ENCODE peak calls at places on chromosomes 3 and 15, in nine cellular contexts. One of them, this sample, is unnamed.

GRCh38 chr3:52093751-52094525 is 37.6 kb upstream of the DUSP7 start:
- DNase-seq in thoracic aorta: no peak
- DNase-seq in AG09309: no peak
- DNase-seq in stimulated activated CD8-positive, alpha-beta memory T cell treated with anti-CD3 and anti-CD28 coated beads, Interleukin-12 subunit alpha, Interleukin-12 subunit beta, amount 100 ng/mL, for 4 hours: no peak
- DNase-seq in fibroblast of mammary gland: peak
- DNase-seq in stimulated activated CD4-positive, alpha-beta T cell treated with anti-CD3 and anti-CD28 coated beads, Interleukin-1b, Interleukin-23, amount 100 ng/mL, for 24 hours: no peak
- DNase-seq in neural crest cell: no peak
- DNase-seq in NCI-H1436: no peak
- DNase-seq in SHP77: no peak
- DNase-seq in this sample: no peak

GRCh38 chr3:53668872-53669271 is 174.5 kb downstream of the CACNA1D start:
- DNase-seq in thoracic aorta: no peak
- DNase-seq in AG09309: no peak
- DNase-seq in stimulated activated CD8-positive, alpha-beta memory T cell treated with anti-CD3 and anti-CD28 coated beads, Interleukin-12 subunit alpha, Interleukin-12 subunit beta, amount 100 ng/mL, for 4 hours: no peak
- DNase-seq in fibroblast of mammary gland: peak
- DNase-seq in stimulated activated CD4-positive, alpha-beta T cell treated with anti-CD3 and anti-CD28 coated beads, Interleukin-1b, Interleukin-23, amount 100 ng/mL, for 24 hours: no peak
- DNase-seq in neural crest cell: no peak
- DNase-seq in NCI-H1436: no peak
- DNase-seq in SHP77: no peak
- DNase-seq in this sample: no peak

GRCh38 chr3:18715208-18715607 is 290.1 kb upstream of the SATB1 start:
- DNase-seq in thoracic aorta: no peak
- DNase-seq in AG09309: no peak
- DNase-seq in stimulated activated CD8-positive, alpha-beta memory T cell treated with anti-CD3 and anti-CD28 coated beads, Interleukin-12 subunit alpha, Interleukin-12 subunit beta, amount 100 ng/mL, for 4 hours: no peak
- DNase-seq in fibroblast of mammary gland: no peak
- DNase-seq in stimulated activated CD4-positive, alpha-beta T cell treated with anti-CD3 and anti-CD28 coated beads, Interleukin-1b, Interleukin-23, amount 100 ng/mL, for 24 hours: no peak
- DNase-seq in neural crest cell: no peak
- DNase-seq in NCI-H1436: no peak
- DNase-seq in SHP77: no peak
- DNase-seq in this sample: no peak

GRCh38 chr3:13095408-13095861 is 22.2 kb upstream of the IQSEC1 start:
- DNase-seq in thoracic aorta: no peak
- DNase-seq in AG09309: no peak
- DNase-seq in stimulated activated CD8-positive, alpha-beta memory T cell treated with anti-CD3 and anti-CD28 coated beads, Interleukin-12 subunit alpha, Interleukin-12 subunit beta, amount 100 ng/mL, for 4 hours: no peak
- DNase-seq in fibroblast of mammary gland: no peak
- DNase-seq in stimulated activated CD4-positive, alpha-beta T cell treated with anti-CD3 and anti-CD28 coated beads, Interleukin-1b, Interleukin-23, amount 100 ng/mL, for 24 hours: no peak
- DNase-seq in neural crest cell: no peak
- DNase-seq in NCI-H1436: no peak
- DNase-seq in SHP77: no peak
- DNase-seq in this sample: no peak

GRCh38 chr3:31043184-31043819 is 148.8 kb upstream of the GADL1 start:
- DNase-seq in thoracic aorta: no peak
- DNase-seq in AG09309: peak
- DNase-seq in stimulated activated CD8-positive, alpha-beta memory T cell treated with anti-CD3 and anti-CD28 coated beads, Interleukin-12 subunit alpha, Interleukin-12 subunit beta, amount 100 ng/mL, for 4 hours: no peak
- DNase-seq in fibroblast of mammary gland: peak
- DNase-seq in stimulated activated CD4-positive, alpha-beta T cell treated with anti-CD3 and anti-CD28 coated beads, Interleukin-1b, Interleukin-23, amount 100 ng/mL, for 24 hours: no peak
- DNase-seq in neural crest cell: no peak
- DNase-seq in NCI-H1436: no peak
- DNase-seq in SHP77: no peak
- DNase-seq in this sample: no peak

GRCh38 chr3:150511096-150511670 is 35.1 kb downstream of the SERP1 start:
- DNase-seq in thoracic aorta: no peak
- DNase-seq in AG09309: no peak
- DNase-seq in stimulated activated CD8-positive, alpha-beta memory T cell treated with anti-CD3 and anti-CD28 coated beads, Interleukin-12 subunit alpha, Interleukin-12 subunit beta, amount 100 ng/mL, for 4 hours: no peak
- DNase-seq in fibroblast of mammary gland: no peak
- DNase-seq in stimulated activated CD4-positive, alpha-beta T cell treated with anti-CD3 and anti-CD28 coated beads, Interleukin-1b, Interleukin-23, amount 100 ng/mL, for 24 hours: no peak
- DNase-seq in neural crest cell: no peak
- DNase-seq in NCI-H1436: no peak
- DNase-seq in SHP77: no peak
- DNase-seq in this sample: no peak

GRCh38 chr3:119245778-119246177 is 5.1 kb upstream of the B4GALT4 start:
- DNase-seq in thoracic aorta: no peak
- DNase-seq in AG09309: no peak
- DNase-seq in stimulated activated CD8-positive, alpha-beta memory T cell treated with anti-CD3 and anti-CD28 coated beads, Interleukin-12 subunit alpha, Interleukin-12 subunit beta, amount 100 ng/mL, for 4 hours: no peak
- DNase-seq in fibroblast of mammary gland: no peak
- DNase-seq in stimulated activated CD4-positive, alpha-beta T cell treated with anti-CD3 and anti-CD28 coated beads, Interleukin-1b, Interleukin-23, amount 100 ng/mL, for 24 hours: no peak
- DNase-seq in neural crest cell: no peak
- DNase-seq in NCI-H1436: no peak
- DNase-seq in SHP77: peak
- DNase-seq in this sample: no peak

GRCh38 chr3:194112120-194113106 is 23.5 kb upstream of the HES1 start:
- DNase-seq in thoracic aorta: no peak
- DNase-seq in AG09309: no peak
- DNase-seq in stimulated activated CD8-positive, alpha-beta memory T cell treated with anti-CD3 and anti-CD28 coated beads, Interleukin-12 subunit alpha, Interleukin-12 subunit beta, amount 100 ng/mL, for 4 hours: no peak
- DNase-seq in fibroblast of mammary gland: no peak
- DNase-seq in stimulated activated CD4-positive, alpha-beta T cell treated with anti-CD3 and anti-CD28 coated beads, Interleukin-1b, Interleukin-23, amount 100 ng/mL, for 24 hours: no peak
- DNase-seq in neural crest cell: no peak
- DNase-seq in NCI-H1436: no peak
- DNase-seq in SHP77: no peak
- DNase-seq in this sample: no peak

GRCh38 chr3:171933441-171933840 is 90.3 kb downstream of the TMEM212 start:
- DNase-seq in thoracic aorta: no peak
- DNase-seq in AG09309: no peak
- DNase-seq in stimulated activated CD8-positive, alpha-beta memory T cell treated with anti-CD3 and anti-CD28 coated beads, Interleukin-12 subunit alpha, Interleukin-12 subunit beta, amount 100 ng/mL, for 4 hours: no peak
- DNase-seq in fibroblast of mammary gland: no peak
- DNase-seq in stimulated activated CD4-positive, alpha-beta T cell treated with anti-CD3 and anti-CD28 coated beads, Interleukin-1b, Interleukin-23, amount 100 ng/mL, for 24 hours: no peak
- DNase-seq in neural crest cell: no peak
- DNase-seq in NCI-H1436: no peak
- DNase-seq in SHP77: no peak
- DNase-seq in this sample: no peak

GRCh38 chr3:172216843-172217404 is 177.5 kb downstream of the FNDC3B start:
- DNase-seq in thoracic aorta: no peak
- DNase-seq in AG09309: no peak
- DNase-seq in stimulated activated CD8-positive, alpha-beta memory T cell treated with anti-CD3 and anti-CD28 coated beads, Interleukin-12 subunit alpha, Interleukin-12 subunit beta, amount 100 ng/mL, for 4 hours: no peak
- DNase-seq in fibroblast of mammary gland: no peak
- DNase-seq in stimulated activated CD4-positive, alpha-beta T cell treated with anti-CD3 and anti-CD28 coated beads, Interleukin-1b, Interleukin-23, amount 100 ng/mL, for 24 hours: no peak
- DNase-seq in neural crest cell: no peak
- DNase-seq in NCI-H1436: no peak
- DNase-seq in SHP77: no peak
- DNase-seq in this sample: no peak

GRCh38 chr15:33908396-33908795 is 59.9 kb upstream of the CHRM5 start:
- DNase-seq in thoracic aorta: no peak
- DNase-seq in AG09309: no peak
- DNase-seq in stimulated activated CD8-positive, alpha-beta memory T cell treated with anti-CD3 and anti-CD28 coated beads, Interleukin-12 subunit alpha, Interleukin-12 subunit beta, amount 100 ng/mL, for 4 hours: no peak
- DNase-seq in fibroblast of mammary gland: peak
- DNase-seq in stimulated activated CD4-positive, alpha-beta T cell treated with anti-CD3 and anti-CD28 coated beads, Interleukin-1b, Interleukin-23, amount 100 ng/mL, for 24 hours: no peak
- DNase-seq in neural crest cell: no peak
- DNase-seq in NCI-H1436: no peak
- DNase-seq in SHP77: no peak
- DNase-seq in this sample: no peak

GRCh38 chr3:2099028-2099671 is 484 bp downstream of the CNTN4 start:
- DNase-seq in thoracic aorta: no peak
- DNase-seq in AG09309: no peak
- DNase-seq in stimulated activated CD8-positive, alpha-beta memory T cell treated with anti-CD3 and anti-CD28 coated beads, Interleukin-12 subunit alpha, Interleukin-12 subunit beta, amount 100 ng/mL, for 4 hours: no peak
- DNase-seq in fibroblast of mammary gland: no peak
- DNase-seq in stimulated activated CD4-positive, alpha-beta T cell treated with anti-CD3 and anti-CD28 coated beads, Interleukin-1b, Interleukin-23, amount 100 ng/mL, for 24 hours: no peak
- DNase-seq in neural crest cell: peak
- DNase-seq in NCI-H1436: no peak
- DNase-seq in SHP77: no peak
- DNase-seq in this sample: no peak

GRCh38 chr15:75532413-75533250 is 46.5 kb downstream of the PTPN9 start:
- DNase-seq in thoracic aorta: peak
- DNase-seq in AG09309: no peak
- DNase-seq in stimulated activated CD8-positive, alpha-beta memory T cell treated with anti-CD3 and anti-CD28 coated beads, Interleukin-12 subunit alpha, Interleukin-12 subunit beta, amount 100 ng/mL, for 4 hours: no peak
- DNase-seq in fibroblast of mammary gland: peak
- DNase-seq in stimulated activated CD4-positive, alpha-beta T cell treated with anti-CD3 and anti-CD28 coated beads, Interleukin-1b, Interleukin-23, amount 100 ng/mL, for 24 hours: no peak
- DNase-seq in neural crest cell: peak
- DNase-seq in NCI-H1436: no peak
- DNase-seq in SHP77: peak
- DNase-seq in this sample: peak

GRCh38 chr15:34214135-34214534 is 4.2 kb upstream of the KATNBL1 start:
- DNase-seq in thoracic aorta: no peak
- DNase-seq in AG09309: no peak
- DNase-seq in stimulated activated CD8-positive, alpha-beta memory T cell treated with anti-CD3 and anti-CD28 coated beads, Interleukin-12 subunit alpha, Interleukin-12 subunit beta, amount 100 ng/mL, for 4 hours: no peak
- DNase-seq in fibroblast of mammary gland: no peak
- DNase-seq in stimulated activated CD4-positive, alpha-beta T cell treated with anti-CD3 and anti-CD28 coated beads, Interleukin-1b, Interleukin-23, amount 100 ng/mL, for 24 hours: no peak
- DNase-seq in neural crest cell: no peak
- DNase-seq in NCI-H1436: no peak
- DNase-seq in SHP77: no peak
- DNase-seq in this sample: peak

GRCh38 chr3:150006774-150007173 is 36.1 kb upstream of the PFN2 start:
- DNase-seq in thoracic aorta: no peak
- DNase-seq in AG09309: no peak
- DNase-seq in stimulated activated CD8-positive, alpha-beta memory T cell treated with anti-CD3 and anti-CD28 coated beads, Interleukin-12 subunit alpha, Interleukin-12 subunit beta, amount 100 ng/mL, for 4 hours: no peak
- DNase-seq in fibroblast of mammary gland: peak
- DNase-seq in stimulated activated CD4-positive, alpha-beta T cell treated with anti-CD3 and anti-CD28 coated beads, Interleukin-1b, Interleukin-23, amount 100 ng/mL, for 24 hours: no peak
- DNase-seq in neural crest cell: no peak
- DNase-seq in NCI-H1436: no peak
- DNase-seq in SHP77: no peak
- DNase-seq in this sample: no peak

GRCh38 chr3:185959609-185960517 is 22.0 kb upstream of the TRA2B start:
- DNase-seq in thoracic aorta: no peak
- DNase-seq in AG09309: peak
- DNase-seq in stimulated activated CD8-positive, alpha-beta memory T cell treated with anti-CD3 and anti-CD28 coated beads, Interleukin-12 subunit alpha, Interleukin-12 subunit beta, amount 100 ng/mL, for 4 hours: no peak
- DNase-seq in fibroblast of mammary gland: peak
- DNase-seq in stimulated activated CD4-positive, alpha-beta T cell treated with anti-CD3 and anti-CD28 coated beads, Interleukin-1b, Interleukin-23, amount 100 ng/mL, for 24 hours: no peak
- DNase-seq in neural crest cell: no peak
- DNase-seq in NCI-H1436: no peak
- DNase-seq in SHP77: no peak
- DNase-seq in this sample: no peak

GRCh38 chr3:127457746-127458145 is 132.8 kb downstream of the TPRA1 start:
- DNase-seq in thoracic aorta: no peak
- DNase-seq in AG09309: no peak
- DNase-seq in stimulated activated CD8-positive, alpha-beta memory T cell treated with anti-CD3 and anti-CD28 coated beads, Interleukin-12 subunit alpha, Interleukin-12 subunit beta, amount 100 ng/mL, for 4 hours: no peak
- DNase-seq in fibroblast of mammary gland: no peak
- DNase-seq in stimulated activated CD4-positive, alpha-beta T cell treated with anti-CD3 and anti-CD28 coated beads, Interleukin-1b, Interleukin-23, amount 100 ng/mL, for 24 hours: no peak
- DNase-seq in neural crest cell: no peak
- DNase-seq in NCI-H1436: no peak
- DNase-seq in SHP77: no peak
- DNase-seq in this sample: no peak

This sample was measured in WTC11.